ENCODE peak calls at places on chromosome 6, in four cellular contexts. X is endodermal cell; V is fibroblast of mammary gland; T is CD4-positive, alpha-beta T cell. S is an unnamed sample.

GRCh38 chr6:71031912-71032311 is 75.1 kb upstream of the B3GAT2 start:
- DNase-seq in X (no peak), V (no peak), T (no peak), S (no peak)

GRCh38 chr6:45677381-45677992 is 299.8 kb upstream of the SUPT3H start:
- DNase-seq in X (peak; percentile 31), V (peak; percentile 54), T (no peak), S (no peak)

GRCh38 chr6:163314791-163315404 is 99.6 kb upstream of the QKI start:
- DNase-seq in X (no peak), V (no peak), T (no peak), S (no peak)

GRCh38 chr6:74161380-74161779 is 465.4 kb downstream of the CD109 start:
- DNase-seq in X (no peak), V (no peak), T (no peak), S (no peak)

GRCh38 chr6:14517536-14518105 is 400.0 kb downstream of the CD83 start:
- DNase-seq in X (no peak), V (peak; percentile 38), T (no peak), S (no peak)

GRCh38 chr6:169620171-169621125 is 81.4 kb downstream of the WDR27 start:
- DNase-seq in X (peak; percentile 71), V (peak; percentile 63), T (no peak), S (no peak)

GRCh38 chr6:71209206-71209605 is 79.4 kb upstream of the OGFRL1 start:
- DNase-seq in X (no peak), V (no peak), T (no peak), S (no peak)

GRCh38 chr6:98836962-98837944 is 2.9 kb downstream of the POU3F2 start:
- DNase-seq in X (no peak), V (no peak), T (no peak), S (no peak)

GRCh38 chr6:111253999-111254778 is 166.9 kb downstream of the SLC16A10 start:
- DNase-seq in X (peak; percentile 57), V (no peak), T (no peak), S (no peak)

GRCh38 chr6:45377041-45377554 is 636 bp downstream of the SUPT3H start:
- DNase-seq in X (no peak), V (peak; percentile 45), T (no peak), S (no peak)

GRCh38 chr6:6696867-6697531 is 108.5 kb downstream of the LY86 start:
- DNase-seq in X (peak; percentile 92), V (peak; percentile 78), T (no peak), S (peak; percentile 37)

GRCh38 chr6:107489636-107490567 is at the start of gene SOBP:
- DNase-seq in X (peak; percentile 83), V (peak; percentile 51), T (peak; percentile 43), S (peak; percentile 64)

GRCh38 chr6:15623282-15624116 is 39.3 kb downstream of the DTNBP1 start:
- DNase-seq in X (no peak), V (peak; percentile 47), T (no peak), S (no peak)
- TF ChIP-seq CTCF in X (peak; percentile 82), V (peak; percentile 51), T (peak; percentile 68), S (peak; percentile 79)

DNA sequence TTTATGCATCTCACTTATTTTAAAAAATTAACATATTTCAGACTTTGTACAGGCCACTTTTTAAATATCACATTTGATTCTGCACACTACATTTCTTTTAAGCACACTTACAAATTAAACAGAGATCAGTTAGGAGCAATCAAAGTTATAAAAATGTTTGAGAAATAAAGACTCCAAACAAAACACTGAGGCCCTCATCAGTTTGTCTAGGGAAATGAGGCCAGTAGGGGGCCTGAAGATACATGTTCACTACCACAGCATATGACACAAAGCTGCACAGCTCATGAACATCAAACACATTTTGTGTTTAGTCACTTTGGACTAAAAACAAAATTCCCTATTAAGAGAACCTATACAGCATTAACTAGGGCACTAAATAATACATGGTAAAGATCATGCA is 180.5 kb downstream of the PDE7B start:
- DNase-seq in X (no peak), V (peak; percentile 83), T (no peak), S (no peak)
- TF ChIP-seq CTCF in X (peak; percentile 53), V (peak; percentile 80), T (peak; percentile 37), S (peak; percentile 26)

DNA sequence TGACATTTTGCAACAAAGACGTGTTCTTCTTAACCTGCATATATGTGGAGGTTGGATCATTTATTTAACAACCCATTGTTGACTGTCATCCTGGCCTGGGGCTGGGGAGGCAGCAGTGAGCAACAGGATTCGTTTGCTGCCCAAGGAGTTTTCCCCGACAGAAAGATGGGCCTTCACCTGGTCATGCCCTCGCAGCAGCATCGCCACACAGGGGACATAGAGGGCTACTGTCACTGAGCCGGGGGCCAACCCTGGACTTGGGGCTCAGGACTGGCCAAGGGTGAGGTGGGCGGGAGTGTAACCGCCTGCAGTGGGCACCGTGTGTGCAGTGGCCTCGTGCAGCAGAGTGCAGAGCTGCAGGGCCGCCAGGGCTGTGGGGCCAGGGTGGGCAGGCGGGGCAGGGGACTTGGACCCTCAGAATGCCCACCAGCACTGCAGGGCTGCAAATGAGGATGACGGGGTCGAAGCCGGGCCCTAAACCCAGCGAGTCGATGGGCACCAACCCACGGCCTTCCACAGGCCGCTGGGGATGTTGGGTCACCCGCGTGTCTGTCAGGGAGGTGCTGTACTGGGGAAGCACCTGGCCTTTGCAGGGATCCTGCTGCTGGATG is 11.8 kb downstream of the DUSP22 start:
- DNase-seq in X (peak; percentile 81), V (no peak), T (no peak), S (no peak)
- TF ChIP-seq CTCF in X (peak; percentile 68), V (no peak), T (no peak), S (no peak)

GRCh38 chr6:56757585-56757984 is 114.9 kb upstream of the DST start:
- DNase-seq in X (peak; percentile 71), V (peak; percentile 67), T (no peak), S (no peak)
- TF ChIP-seq CTCF in X (peak; percentile 76), V (peak; percentile 50), T (no peak), S (no peak)

GRCh38 chr6:34074064-34074739 is 71.7 kb downstream of the GRM4 start:
- DNase-seq in X (peak; percentile 80), V (no peak), T (no peak), S (no peak)
- TF ChIP-seq CTCF in X (peak; percentile 70), V (no peak), T (no peak), S (no peak)

GRCh38 chr6:30091577-30092381 is 16.2 kb upstream of the RNF39 start:
- DNase-seq in X (peak; percentile 71), V (peak; percentile 56), T (no peak), S (no peak)

GRCh38 chr6:30092852-30093543 is 17.4 kb upstream of the RNF39 start:
- DNase-seq in X (no peak), V (no peak), T (no peak), S (no peak)

GRCh38 chr6:30087876-30088275 is 12.3 kb upstream of the RNF39 start:
- DNase-seq in X (no peak), V (no peak), T (no peak), S (no peak)
- TF ChIP-seq CTCF in X (no peak), V (no peak), T (no peak), S (no peak)

DNA sequence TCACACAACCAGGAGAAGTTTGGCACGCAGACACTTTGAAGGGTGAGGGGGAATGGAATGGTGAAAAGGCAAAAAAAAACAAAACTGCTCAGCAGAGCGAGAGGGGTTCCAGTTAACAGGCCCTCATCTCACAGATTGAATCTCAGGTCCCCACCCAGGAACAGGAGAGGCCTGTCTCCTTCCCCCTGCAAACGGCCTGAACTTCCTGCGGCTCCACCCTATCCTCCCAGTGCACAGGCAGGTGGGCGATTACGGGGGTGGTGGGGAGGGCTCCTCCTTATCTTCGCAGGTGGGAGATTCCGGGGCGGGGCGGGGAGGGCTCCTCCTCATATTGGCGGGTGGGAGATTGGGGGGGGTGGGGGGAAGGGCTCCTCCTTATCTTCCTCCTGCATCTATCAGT is 128.9 kb downstream of the SOX4 start:
- DNase-seq in X (peak; percentile 82), V (no peak), T (no peak), S (no peak)
- TF ChIP-seq CTCF in X (no peak), V (no peak), T (no peak), S (no peak)

S was measured in mesothelial cell of epicardium.